ENCODE peak calls at places on chromosomes 3 and 15, in eight cellular contexts. F is stimulated activated CD4-positive, alpha-beta T cell treated with anti-CD3 and anti-CD28 coated beads, Interleukin-4, amount 100 ng/mL, for 1 hour; N is WTC11; T is CD8-positive, alpha-beta memory T cell; S is NCI-H1092; L is NCI-H524; U is amygdala; R is GM23248. I is an unnamed sample.

GRCh38 chr15:73936181-73936580 is 9.9 kb downstream of the LOXL1 start:
- DNase-seq in F (no peak), N (no peak), T (no peak), S (no peak), L (no peak), U (no peak), R (no peak), I (no peak)

GRCh38 chr3:100260081-100260684 is 609 bp upstream of the TBC1D23 start:
- DNase-seq in F (no peak), N (peak; percentile 50), T (no peak), S (peak; percentile 41), L (peak; percentile 62), U (no peak), R (peak; percentile 73), I (no peak)

GRCh38 chr3:48422691-48423090 is 7.2 kb downstream of the PLXNB1 start:
- DNase-seq in F (no peak), N (no peak), T (no peak), S (no peak), L (no peak), U (no peak), R (no peak), I (no peak)

GRCh38 chr3:81302045-81302444 is 459.4 kb downstream of the GBE1 start:
- DNase-seq in F (no peak), N (peak; percentile 18), T (no peak), S (peak; percentile 11), L (peak; percentile 61), U (no peak), R (peak; percentile 70), I (no peak)

GRCh38 chr15:36936652-36937051 is 163.7 kb downstream of the MEIS2 start:
- DNase-seq in F (no peak), N (no peak), T (no peak), S (no peak), L (no peak), U (no peak), R (peak; percentile 35), I (no peak)

GRCh38 chr15:47300596-47300995 is 416.7 kb upstream of the SEMA6D start:
- DNase-seq in F (no peak), N (no peak), T (no peak), S (no peak), L (peak; percentile 85), U (no peak), R (no peak), I (no peak)

GRCh38 chr3:31960793-31961431 is 20.1 kb downstream of the OSBPL10 start:
- DNase-seq in F (no peak), N (no peak), T (no peak), S (no peak), L (peak; percentile 44), U (no peak), R (peak; percentile 63), I (no peak)

GRCh38 chr3:188950832-188951489 is 220.8 kb upstream of the TPRG1 start:
- DNase-seq in F (peak; percentile 41), N (no peak), T (no peak), S (no peak), L (no peak), U (no peak), R (peak; percentile 98), I (peak; percentile 60)

GRCh38 chr3:194756460-194757355 is 71.0 kb downstream of the FAM43A start:
- DNase-seq in F (no peak), N (no peak), T (no peak), S (no peak), L (peak; percentile 19), U (peak; percentile 63), R (no peak), I (no peak)

GRCh38 chr15:69602921-69603320 is 150.3 kb downstream of the RPLP1 start:
- DNase-seq in F (no peak), N (no peak), T (no peak), S (no peak), L (no peak), U (no peak), R (peak; percentile 24), I (no peak)

GRCh38 chr3:41362638-41363559 is 163.6 kb downstream of the CTNNB1 start:
- DNase-seq in F (no peak), N (peak; percentile 55), T (no peak), S (no peak), L (peak; percentile 94), U (no peak), R (peak; percentile 37), I (no peak)

GRCh38 chr3:155254445-155254844 is 39.0 kb downstream of the STRIT1 start:
- DNase-seq in F (no peak), N (no peak), T (no peak), S (no peak), L (no peak), U (no peak), R (no peak), I (no peak)

GRCh38 chr3:141840737-141841544 is 35.5 kb upstream of the ATP1B3 start:
- DNase-seq in F (no peak), N (no peak), T (no peak), S (no peak), L (no peak), U (no peak), R (peak; percentile 61), I (no peak)

GRCh38 chr3:111911446-111911845 is 52.4 kb downstream of the PHLDB2 start:
- DNase-seq in F (no peak), N (no peak), T (no peak), S (no peak), L (no peak), U (no peak), R (peak; percentile 32), I (no peak)

I was measured in tibial nerve.